ENCODE peak calls at places on chromosomes 11 and 22, in four cellular contexts. J is kidney, V is astrocyte, R is lower lobe of right lung. D is an unnamed sample.
A peak's percentile ranks its signal among the peaks of the same experiment; 100 is the strongest.

GRCh38 chr11:103628121-103628520 is 408.3 kb upstream of the DDI1 start:
- DNase-seq in J (no peak), V (no peak), R (no peak), D (no peak)

GRCh38 chr11:23233075-23233474 is 372.8 kb upstream of the CCDC179 start:
- DNase-seq in J (no peak), V (peak; percentile 78), R (no peak), D (no peak)

GRCh38 chr11:41954034-41954433 is 494.6 kb upstream of the LRRC4C start:
- DNase-seq in J (no peak), V (peak; percentile 95), R (no peak), D (peak; percentile 63)

GRCh38 chr11:119734788-119735187 is 5.8 kb upstream of the NECTIN1 start:
- DNase-seq in J (no peak), V (no peak), R (no peak), D (no peak)

GRCh38 chr11:8094656-8095055 is 13.6 kb downstream of the TUB start:
- DNase-seq in J (no peak), V (no peak), R (no peak), D (no peak)

GRCh38 chr22:18996376-18996900 is 60.3 kb upstream of the PRODH start:
- DNase-seq in J (no peak), V (no peak), R (no peak), D (no peak)

GRCh38 chr11:99988105-99988907 is 698.8 kb upstream of the ARHGAP42 start:
- DNase-seq in J (no peak), V (no peak), R (no peak), D (no peak)

GRCh38 chr11:75174781-75175370 is 24.0 kb downstream of the SLCO2B1 start:
- DNase-seq in J (peak; percentile 81), V (peak; percentile 13), R (peak; percentile 70), D (no peak)

GRCh38 chr11:113563766-113564165 is 88.6 kb upstream of the DRD2 start:
- DNase-seq in J (no peak), V (no peak), R (no peak), D (peak; percentile 39)

GRCh38 chr11:37712246-37712645 is 1114.2 kb upstream of the RAG2 start:
- DNase-seq in J (no peak), V (no peak), R (no peak), D (no peak)

GRCh38 chr11:96752221-96752620 is 362.4 kb downstream of the JRKL start:
- DNase-seq in J (no peak), V (no peak), R (no peak), D (no peak)

GRCh38 chr22:33018232-33018864 is 39.8 kb downstream of the SYN3 start:
- DNase-seq in J (no peak), V (no peak), R (peak; percentile 52), D (peak; percentile 17)

GRCh38 chr22:28034760-28035401 is 115.8 kb upstream of the PITPNB start:
- DNase-seq in J (peak; percentile 85), V (peak; percentile 40), R (no peak), D (no peak)

GRCh38 chr22:40443675-40444482 is 73.5 kb downstream of the SGSM3 start:
- DNase-seq in J (no peak), V (no peak), R (no peak), D (no peak)

GRCh38 chr22:46575915-46576555 is 38.6 kb upstream of the CELSR1 start:
- DNase-seq in J (peak; percentile 73), V (no peak), R (peak; percentile 75), D (no peak)

GRCh38 chr11:12274558-12275197 is 102.7 kb upstream of the PARVA start:
- DNase-seq in J (no peak), V (peak; percentile 43), R (no peak), D (no peak)

GRCh38 chr22:20389288-20389687 is 4.7 kb upstream of the ZNF74 start:
- DNase-seq in J (no peak), V (no peak), R (no peak), D (no peak)
- H3K27ac ChIP-seq in J (no peak overlapping the region), V (no peak overlapping the region), R (no peak overlapping the region), D (no peak overlapping the region)

GRCh38 chr11:70243912-70244652 is 26.4 kb upstream of the PPFIA1 start:
- DNase-seq in J (no peak), V (peak; percentile 45), R (no peak), D (no peak)
- H3K4me1 ChIP-seq in J (no peaks in the 10 kb centered on the region), V (peaks cover 42% of the 10 kb centered on the region), R (no peaks in the 10 kb centered on the region), D (no peaks in the 10 kb centered on the region)

GRCh38 chr11:122395282-122395681 is 260.2 kb upstream of the UBASH3B start:
- DNase-seq in J (no peak), V (no peak), R (no peak), D (no peak)

GRCh38 chr11:122394326-122394725 is 261.2 kb upstream of the UBASH3B start:
- DNase-seq in J (no peak), V (no peak), R (no peak), D (no peak)

GRCh38 chr11:122399375-122399774 is 256.1 kb upstream of the UBASH3B start:
- DNase-seq in J (no peak), V (peak; percentile 4), R (no peak), D (no peak)

GRCh38 chr11:122398167-122398566 is 257.4 kb upstream of the UBASH3B start:
- DNase-seq in J (no peak), V (peak; percentile 18), R (no peak), D (no peak)

DNA sequence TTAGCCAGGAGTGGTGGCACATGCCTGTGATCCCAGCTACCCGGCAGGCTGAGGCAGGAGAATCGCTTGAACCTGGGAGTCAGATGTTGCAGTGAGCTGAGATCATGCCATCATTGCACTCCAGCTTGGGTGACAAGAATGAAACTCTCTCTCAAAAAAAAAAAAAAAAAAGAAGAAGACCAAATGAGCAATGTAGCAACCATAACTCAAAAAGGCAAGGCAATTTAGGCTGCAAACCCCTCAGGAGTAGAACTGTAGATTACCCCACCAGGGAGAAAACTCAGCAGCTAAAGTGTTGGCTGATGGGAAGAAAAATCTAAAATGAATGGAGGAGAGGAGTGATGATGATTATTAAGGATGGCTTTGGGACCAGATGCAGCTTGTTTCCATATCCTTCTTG is 256.7 kb upstream of the UBASH3B start:
- DNase-seq in J (no peak), V (no peak), R (no peak), D (no peak)
- TF ChIP-seq CTCF in J (no peak), V (no peak), R (no peak), D (no peak)

DNA sequence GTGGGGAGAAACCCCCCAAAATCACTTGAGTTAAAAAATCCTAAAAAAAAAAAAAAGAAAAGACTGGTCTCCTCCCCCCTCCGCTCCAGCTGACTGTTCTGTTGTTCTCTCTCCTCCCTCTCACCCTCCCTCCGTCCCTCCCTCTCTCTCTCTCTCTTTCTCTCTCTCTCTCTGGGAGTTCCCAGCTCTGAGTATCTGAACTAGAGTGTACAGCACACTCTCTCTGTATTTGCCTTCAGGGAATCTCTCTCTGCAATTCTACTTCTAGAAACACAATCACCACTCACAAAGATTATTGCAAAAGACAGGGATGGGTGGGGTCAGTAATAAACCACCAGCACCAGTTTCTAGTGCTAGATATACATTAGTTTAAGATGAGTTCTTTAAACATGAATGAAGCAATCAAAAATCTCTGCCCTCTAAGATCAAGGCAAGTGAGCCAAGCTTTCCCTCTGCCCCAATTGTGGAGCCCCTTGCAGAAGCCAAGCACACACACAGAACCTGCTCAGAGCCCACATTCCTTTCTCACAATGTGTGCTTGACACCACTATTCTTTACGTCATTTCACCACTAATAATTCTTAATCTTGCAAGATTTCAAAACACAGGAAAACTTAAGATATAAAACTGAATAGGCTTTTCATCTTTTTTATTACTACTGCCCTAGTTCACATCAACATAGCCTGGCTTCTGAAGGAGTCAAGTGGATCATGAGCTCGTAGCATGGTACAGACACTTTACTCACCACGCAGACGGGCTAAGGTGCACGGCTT is 133.5 kb downstream of the RBFOX2 start:
- DNase-seq in J (no peak), V (peak; percentile 68), R (no peak), D (peak; percentile 98)
- H3K27ac ChIP-seq in J (no peak overlapping the region), V (no peak overlapping the region), R (peak overlapping the region; percentile 37), D (peak overlapping the region; percentile 81)

DNA sequence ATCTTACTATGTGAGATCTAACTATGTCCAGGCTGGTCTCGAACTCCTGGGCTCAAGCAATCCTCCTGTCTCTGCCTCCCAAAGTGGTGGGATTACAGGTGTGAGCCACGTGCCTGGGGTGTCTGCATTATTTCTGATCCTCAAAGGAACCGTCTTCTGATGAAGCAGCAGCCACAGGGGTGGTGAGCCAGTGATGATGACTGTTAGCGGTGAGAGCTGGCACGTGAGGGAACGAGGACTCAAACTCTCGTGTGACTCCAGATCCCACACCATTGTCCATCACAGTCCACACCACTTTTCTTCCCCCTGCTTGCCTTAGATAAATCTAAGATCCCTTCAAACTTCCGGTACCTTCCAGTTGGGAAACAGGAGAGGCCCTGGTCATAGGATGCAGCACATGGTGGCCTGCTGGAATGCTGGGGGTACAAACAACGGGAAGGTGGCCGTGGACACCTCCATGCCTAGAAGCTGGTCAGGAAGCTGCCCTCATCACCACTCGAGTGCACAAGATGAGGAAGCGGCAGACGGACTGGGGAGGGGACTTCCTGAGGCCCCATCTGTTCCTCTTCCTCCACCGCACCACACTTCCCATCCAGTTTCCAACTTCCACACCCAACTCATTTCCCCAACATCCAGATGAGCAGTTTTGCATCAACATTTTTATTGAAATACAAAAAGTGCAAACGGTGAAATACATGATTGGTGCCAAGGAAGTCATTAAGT is 23.8 kb downstream of the ARHGAP1 start:
- DNase-seq in J (peak; percentile 46), V (no peak), R (no peak), D (no peak)
- H3K4me1 ChIP-seq in J (no peaks in the 10 kb centered on the region), V (peaks cover 19% of the 10 kb centered on the region), R (peaks cover 45% of the 10 kb centered on the region), D (peaks cover 11% of the 10 kb centered on the region)

DNA sequence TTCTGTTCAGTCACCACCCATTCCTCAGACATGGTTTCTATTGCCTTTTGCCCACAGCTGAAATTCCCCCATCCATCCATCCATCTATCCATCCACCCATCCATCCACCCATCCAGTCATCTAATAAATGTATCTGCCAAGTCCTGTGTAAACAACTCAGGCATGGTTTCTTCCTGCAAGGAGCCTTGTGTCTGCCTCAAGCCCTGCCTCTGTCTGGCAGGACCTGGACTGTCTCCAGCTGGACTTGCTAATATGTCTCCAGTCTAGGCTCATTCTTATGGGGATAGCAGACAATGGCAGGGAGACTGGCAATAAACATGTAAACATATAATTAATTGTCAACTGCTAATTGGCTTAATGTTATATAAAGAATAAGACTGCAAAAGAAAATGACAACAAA is 64.7 kb upstream of the AMPD3 start:
- DNase-seq in J (no peak), V (no peak), R (no peak), D (no peak)
- TF ChIP-seq CTCF in J (no peak), V (no peak), R (no peak), D (no peak)

GRCh38 chr11:114596175-114596919 is 761 bp upstream of the NXPE4 start:
- DNase-seq in J (no peak), V (no peak), R (no peak), D (no peak)
- H3K27ac ChIP-seq in J (no peak overlapping the region), V (no peak overlapping the region), R (no peak overlapping the region), D (no peak overlapping the region)

GRCh38 chr11:64306563-64306875 is 1.2 kb downstream of the ESRRA start:
- DNase-seq in J (no peak), V (no peak), R (no peak), D (no peak)

GRCh38 chr11:64304032-64304315 is 1.4 kb upstream of the ESRRA start:
- DNase-seq in J (no peak), V (no peak), R (no peak), D (no peak)

GRCh38 chr11:64305691-64306562 is 603 bp downstream of the ESRRA start:
- DNase-seq in J (peak; percentile 93), V (no peak), R (peak; percentile 87), D (no peak)

GRCh38 chr11:64304316-64305072 is 830 bp upstream of the ESRRA start:
- DNase-seq in J (peak; percentile 96), V (peak; percentile 67), R (peak; percentile 97), D (peak; percentile 87)

GRCh38 chr11:64305075-64305690 is at the start of gene ESRRA:
- DNase-seq in J (peak; percentile 100), V (peak; percentile 86), R (peak; percentile 100), D (peak; percentile 96)
- H3K4me1 ChIP-seq in J (peaks cover 7% of the 10 kb centered on the region), V (peaks cover 20% of the 10 kb centered on the region), R (peaks cover 34% of the 10 kb centered on the region), D (no peaks in the 10 kb centered on the region)

D was measured in foreskin keratinocyte.